ENCODE peak calls at places on chromosomes 3 and 15, in four cellular contexts. Z is kidney epithelial cell, L is hepatocyte, I is adrenal gland. S is an unnamed sample.

GRCh38 chr3:79199966-79200365 is 567.8 kb downstream of the ROBO1 start:
- DNase-seq in Z (no peak), L (no peak), I (no peak), S (no peak)

GRCh38 chr3:177050466-177051237 is 146.6 kb downstream of the TBL1XR1 start:
- DNase-seq in Z (no peak), L (peak; percentile 49), I (no peak), S (peak; percentile 77)

GRCh38 chr15:80483656-80484055 is 79.5 kb downstream of the ARNT2 start:
- DNase-seq in Z (no peak), L (no peak), I (no peak), S (no peak)

GRCh38 chr3:114711321-114711891 is 417.6 kb downstream of the TIGIT start:
- DNase-seq in Z (peak; percentile 52), L (no peak), I (no peak), S (no peak)

GRCh38 chr15:56763082-56763481 is 29.8 kb upstream of the ZNF280D start:
- DNase-seq in Z (no peak), L (no peak), I (no peak), S (no peak)

GRCh38 chr3:75886971-75887526 is 101.7 kb upstream of the ZNF717 start:
- DNase-seq in Z (no peak), L (peak; percentile 13), I (no peak), S (no peak)

GRCh38 chr15:59300618-59301139 is 72.0 kb downstream of the MYO1E start:
- DNase-seq in Z (no peak), L (no peak), I (no peak), S (no peak)

GRCh38 chr3:187735837-187736236 is 9.4 kb downstream of the BCL6 start:
- DNase-seq in Z (no peak), L (no peak), I (peak; percentile 32), S (no peak)

DNA sequence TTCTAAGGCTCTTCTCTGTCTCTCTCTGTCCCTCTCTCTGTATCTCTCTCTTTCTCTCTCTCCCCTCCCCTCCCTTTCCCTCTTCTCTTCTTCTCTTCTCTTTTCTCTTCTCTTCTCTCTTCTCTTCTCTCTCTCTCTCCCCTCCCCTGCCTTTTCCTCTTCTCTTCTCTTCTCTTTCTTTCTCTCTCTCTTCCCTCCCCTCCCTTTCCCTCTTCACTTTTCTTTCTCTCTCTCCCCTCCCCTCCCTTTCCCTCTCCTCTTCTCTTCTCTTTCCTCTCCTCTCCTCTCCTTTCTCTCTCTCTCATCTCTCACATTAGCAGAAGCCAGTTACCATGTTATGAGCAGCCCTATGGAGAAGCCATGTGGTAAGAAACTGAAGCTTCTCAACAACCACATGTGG is 25.0 kb upstream of the SLC25A36 start:
- DNase-seq in Z (no peak), L (no peak), I (no peak), S (no peak)
- H3K27me3 ChIP-seq in Z (peaks cover 2% of the 10 kb centered on the region), L (no peaks in the 10 kb centered on the region), I (no peaks in the 10 kb centered on the region), S (peaks cover 20% of the 10 kb centered on the region)

DNA sequence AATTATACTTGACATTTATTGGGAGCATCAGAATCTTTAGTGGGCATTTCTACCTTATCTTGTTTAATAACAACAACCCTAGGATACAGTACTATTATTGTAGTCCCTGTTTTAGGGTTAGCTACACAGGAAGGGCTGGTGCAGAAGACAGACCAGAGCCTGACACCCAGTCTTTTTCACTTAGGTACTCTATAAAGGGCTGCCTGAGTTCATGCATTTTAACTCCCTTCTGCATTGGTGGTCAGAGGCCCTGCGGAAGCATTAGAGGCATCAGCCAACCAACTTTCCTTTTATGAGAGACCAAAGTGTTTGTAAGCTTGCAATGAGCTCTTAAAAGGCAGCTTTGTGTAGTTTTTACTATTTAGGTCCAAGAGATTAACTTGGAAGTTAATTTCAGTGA is 105.4 kb downstream of the PLCL2 start:
- DNase-seq in Z (no peak), L (no peak), I (no peak), S (no peak)
- H3K27me3 ChIP-seq in Z (no peaks in the 10 kb centered on the region), L (no peaks in the 10 kb centered on the region), I (no peaks in the 10 kb centered on the region), S (no peaks in the 10 kb centered on the region)

GRCh38 chr15:77653832-77654480 is 21.2 kb upstream of the LINGO1 start:
- DNase-seq in Z (no peak), L (no peak), I (no peak), S (no peak)
- H3K27me3 ChIP-seq in Z (peaks cover 29% of the 10 kb centered on the region), L (peaks cover 4% of the 10 kb centered on the region), I (no peaks in the 10 kb centered on the region), S (no peaks in the 10 kb centered on the region)

GRCh38 chr3:172454180-172454579 is 5.9 kb upstream of the GHSR start:
- DNase-seq in Z (no peak), L (no peak), I (no peak), S (no peak)

GRCh38 chr3:172448661-172449467 is 608 bp upstream of the GHSR start:
- DNase-seq in Z (no peak), L (no peak), I (no peak), S (no peak)

GRCh38 chr3:172446198-172446597 is 2.1 kb downstream of the GHSR start:
- DNase-seq in Z (no peak), L (no peak), I (no peak), S (no peak)

GRCh38 chr3:172447611-172448579 is at the start of gene GHSR:
- DNase-seq in Z (no peak), L (no peak), I (no peak), S (no peak)

DNA sequence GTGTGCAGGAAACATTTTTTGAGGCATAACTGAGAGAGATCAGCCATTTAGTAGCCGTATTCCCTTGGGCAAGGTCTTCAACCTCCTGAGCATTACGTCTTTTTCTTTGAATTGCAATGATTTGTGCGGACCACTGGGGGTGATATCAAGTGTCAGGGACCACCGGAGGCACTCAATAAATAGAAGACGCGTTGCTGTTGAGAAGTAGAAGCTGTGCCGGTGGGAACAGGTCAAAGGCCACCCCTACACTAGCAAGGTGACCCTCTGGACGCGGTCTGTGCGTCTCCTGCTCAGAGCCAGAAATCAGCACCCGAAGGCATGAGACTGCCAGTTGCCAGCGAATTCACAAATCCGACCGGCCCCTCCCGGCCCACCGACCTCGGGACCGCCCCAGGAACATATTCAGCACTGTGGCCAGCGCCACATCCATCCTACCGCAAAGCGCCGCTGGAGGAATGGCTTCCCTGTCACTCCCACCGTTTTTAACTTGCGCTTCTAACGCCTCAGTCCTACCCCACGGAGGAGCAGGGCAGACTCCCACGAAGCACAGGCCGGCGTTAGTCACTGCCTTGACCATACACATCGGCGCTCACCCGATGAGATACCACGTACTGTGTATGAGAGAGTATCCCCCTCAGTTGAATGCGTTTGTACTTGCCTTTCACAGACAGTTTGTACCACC is 1.4 kb upstream of the GHSR start:
- DNase-seq in Z (no peak), L (peak; percentile 64), I (peak; percentile 55), S (peak; percentile 51)
- H3K27me3 ChIP-seq in Z (peaks cover 29% of the 10 kb centered on the region), L (peaks cover 81% of the 10 kb centered on the region), I (peaks cover 57% of the 10 kb centered on the region), S (peaks cover 100% of the 10 kb centered on the region)

DNA sequence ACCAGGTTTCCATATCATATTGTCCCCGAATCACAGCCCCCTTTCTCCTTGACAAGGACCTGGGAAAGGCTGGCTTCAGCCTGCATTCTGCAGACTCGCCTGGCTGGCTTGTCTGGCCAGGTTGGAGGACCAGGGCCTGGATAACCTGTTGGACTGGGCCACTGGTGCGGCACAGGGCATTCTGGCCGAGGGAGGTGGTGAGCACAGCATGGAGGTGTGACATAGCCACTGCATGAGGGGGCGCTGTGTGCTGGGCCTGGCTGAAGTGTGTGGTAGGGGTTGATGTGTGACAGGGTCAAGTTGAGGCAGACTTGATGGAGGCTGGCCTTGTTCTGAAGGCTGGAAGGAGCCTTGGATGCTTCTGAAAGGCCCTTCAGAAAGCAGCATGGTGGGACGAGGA is 2.9 kb downstream of the ESYT3 start:
- DNase-seq in Z (no peak), L (no peak), I (no peak), S (no peak)
- H3K27me3 ChIP-seq in Z (peaks cover 33% of the 10 kb centered on the region), L (peaks cover 40% of the 10 kb centered on the region), I (peaks cover 28% of the 10 kb centered on the region), S (peaks cover 44% of the 10 kb centered on the region)

GRCh38 chr3:50466177-50466576 is 37.3 kb downstream of the CACNA2D2 start:
- DNase-seq in Z (no peak), L (no peak), I (no peak), S (no peak)
- H3K27me3 ChIP-seq in Z (peaks cover 12% of the 10 kb centered on the region), L (no peaks in the 10 kb centered on the region), I (no peaks in the 10 kb centered on the region), S (no peaks in the 10 kb centered on the region)

GRCh38 chr3:4983739-4984510 is 4.7 kb downstream of the BHLHE40 start:
- DNase-seq in Z (no peak), L (peak; percentile 74), I (peak; percentile 50), S (peak; percentile 39)
- H3K27me3 ChIP-seq in Z (no peaks in the 10 kb centered on the region), L (no peaks in the 10 kb centered on the region), I (no peaks in the 10 kb centered on the region), S (no peaks in the 10 kb centered on the region)